ENCODE peak calls at places on chromosomes 1 and 21, in four cellular contexts. N is sigmoid colon, L is upper lobe of left lung, T is K562. J is an unnamed sample.

GRCh38 chr1:27644369-27645070 is 9.5 kb upstream of the FGR start:
- DNase-seq in T (no peak), N (no peak), L (no peak), J (no peak)

GRCh38 chr21:20377250-20377649 is 621.0 kb upstream of the NCAM2 start:
- DNase-seq in L (no peak), N (no peak), T (no peak), J (peak)

GRCh38 chr1:84757301-84757700 is 67.0 kb upstream of the SSX2IP start:
- DNase-seq in L (no peak), N (no peak), T (no peak), J (no peak)

GRCh38 chr1:151993084-151993733 is 450 bp downstream of the S100A10 start:
- DNase-seq in N (peak), T (no peak), L (no peak), J (no peak)

GRCh38 chr1:121418369-121419049 is 233.7 kb downstream of the SRGAP2C start:
- DNase-seq in L (peak), N (no peak), T (no peak), J (no peak)

GRCh38 chr1:166638137-166638536 is 201.1 kb upstream of the POGK start:
- DNase-seq in N (no peak), L (peak), T (no peak), J (no peak)

GRCh38 chr1:217181205-217181746 is 449.6 kb downstream of the GPATCH2 start:
- DNase-seq in T (no peak), N (no peak), L (no peak), J (no peak)

GRCh38 chr21:37550618-37551405 is 184.2 kb downstream of the DYRK1A start:
- DNase-seq in N (peak), T (peak), L (no peak), J (no peak)

GRCh38 chr1:51284487-51284954 is 45.8 kb downstream of the TTC39A start:
- DNase-seq in L (no peak), T (peak), N (no peak), J (no peak)

GRCh38 chr1:32881871-32882850 is 4.1 kb upstream of the HPCA start:
- DNase-seq in N (no peak), L (no peak), T (no peak), J (no peak)

GRCh38 chr1:151837197-151837596 is 2.4 kb downstream of the C2CD4D start:
- DNase-seq in T (no peak), N (no peak), L (no peak), J (no peak)

GRCh38 chr1:153958111-153958960 is at the start of gene CRTC2:
- DNase-seq in N (peak), T (peak), L (peak), J (peak)

GRCh38 chr1:220528049-220528678 is at the start of gene MARK1:
- DNase-seq in N (peak), T (no peak), L (peak), J (no peak)

GRCh38 chr1:32743380-32744062 is 41.0 kb upstream of the SYNC start:
- DNase-seq in N (no peak), T (no peak), L (no peak), J (no peak)

GRCh38 chr1:206663832-206664652 is 20.7 kb upstream of the MAPKAPK2 start:
- DNase-seq in L (peak), N (peak), T (peak), J (peak)

GRCh38 chr1:232553050-232553754 is 76.7 kb downstream of the SIPA1L2 start:
- DNase-seq in T (no peak), N (peak), L (no peak), J (no peak)

GRCh38 chr1:112798293-112798692 is 83.2 kb upstream of the PPM1J start:
- DNase-seq in T (no peak), N (no peak), L (no peak), J (no peak)

GRCh38 chr1:201254625-201255469 is 28.5 kb upstream of the PKP1 start:
- DNase-seq in L (peak), N (no peak), T (peak), J (peak)

GRCh38 chr1:157199421-157199755 is 61.2 kb upstream of the ETV3 start:
- DNase-seq in L (peak), T (no peak), N (peak), J (no peak)

GRCh38 chr1:240991230-240991629 is 365.8 kb downstream of the RGS7 start:
- DNase-seq in L (no peak), T (no peak), N (no peak), J (no peak)
- TF ChIP-seq POLR2AphosphoS5 in L (no peak), T (no peak), N (no peak), J (no peak)

DNA sequence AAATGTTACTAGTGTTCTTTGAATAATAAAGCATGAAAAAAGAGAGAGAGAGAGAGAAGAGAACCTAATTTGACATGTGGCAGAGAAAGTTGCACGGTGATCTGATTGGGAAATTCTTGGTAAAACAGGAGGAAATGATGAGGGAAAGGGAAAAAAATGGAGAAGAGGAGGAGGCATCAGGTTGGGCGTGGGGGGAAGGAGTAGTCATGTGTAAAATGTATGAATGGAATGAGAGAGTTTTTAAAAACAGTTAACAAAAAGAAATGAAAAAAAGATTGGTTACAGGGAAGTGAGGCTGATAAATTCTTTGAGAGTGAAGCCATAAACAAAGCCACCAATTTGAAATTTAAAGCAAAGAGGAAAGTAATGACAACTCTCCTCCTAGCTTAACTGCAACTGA is 409.2 kb downstream of the USH2A start:
- DNase-seq in L (no peak), T (no peak), N (no peak), J (no peak)
- TF ChIP-seq POLR2AphosphoS5 in L (no peak), T (no peak), N (no peak), J (no peak)

GRCh38 chr21:16563111-16563510 is 833.3 kb downstream of the USP25 start:
- DNase-seq in T (no peak), N (no peak), L (no peak), J (no peak)
- TF ChIP-seq POLR2AphosphoS5 in T (no peak), N (no peak), L (no peak), J (no peak)

DNA sequence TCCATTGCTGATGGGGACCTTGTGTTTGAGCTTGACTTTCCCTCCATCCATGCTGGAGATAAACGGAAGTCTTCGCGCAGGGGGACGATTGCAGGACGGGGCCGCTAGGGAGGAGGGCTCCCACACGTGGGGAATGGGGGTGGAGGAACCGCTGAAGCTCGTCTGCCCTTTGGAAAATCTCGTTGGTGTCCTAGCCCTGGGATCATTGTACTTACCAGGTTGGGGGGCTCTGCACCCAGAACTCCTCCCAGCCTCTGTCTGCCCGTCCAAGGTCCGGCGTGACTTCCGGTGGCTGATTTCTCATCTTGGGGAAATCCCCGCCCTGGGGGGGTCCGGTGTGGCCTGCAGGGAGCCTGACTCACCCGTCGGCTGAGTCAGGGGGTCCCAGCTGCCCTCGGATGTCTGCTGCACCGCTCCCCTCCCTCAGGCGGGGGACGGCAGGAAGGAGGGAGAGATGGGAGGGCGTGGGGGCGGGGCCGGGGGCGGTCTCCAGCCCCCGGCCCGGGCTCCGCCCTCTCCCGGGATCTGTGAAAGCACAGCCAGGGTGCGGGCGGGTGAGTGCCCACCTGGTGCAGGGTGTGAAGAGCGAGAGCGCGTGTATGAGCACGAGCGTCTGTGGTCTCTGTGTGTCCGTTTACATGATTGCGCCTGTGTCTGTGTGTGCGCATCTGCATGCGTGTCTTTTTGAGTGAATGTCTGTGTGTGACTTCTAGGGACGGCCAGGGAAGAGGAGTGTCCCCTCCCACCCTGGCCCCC is 35.8 kb downstream of the PIK3CD start:
- DNase-seq in N (peak), L (peak), T (peak), J (no peak)
- TF ChIP-seq POLR2AphosphoS5 in N (no peak), L (peak), T (no peak), J (no peak)

GRCh38 chr21:15094706-15095105 is 29.9 kb upstream of the NRIP1 start:
- DNase-seq in N (no peak), T (no peak), L (no peak), J (no peak)
- TF ChIP-seq POLR2AphosphoS5 in N (no peak), T (no peak), L (no peak), J (no peak)